ENCODE peak calls at places on chromosomes 4 and X, in eight cellular contexts. C is upper lobe of left lung, Z is K562, Q is A549, V is erythroblast, K is suprapubic skin, U is HCT116, I is adrenal gland. R is an unnamed sample.

GRCh38 chrX:20320461-20321159 is 53.9 kb upstream of the RPS6KA3 start:
- DNase-seq in U (no peak), Z (no peak), C (peak; percentile 26), K (no peak), I (no peak), V (no peak), Q (no peak), R (peak; percentile 1)

GRCh38 chrX:131728295-131729145 is 184.6 kb downstream of the OR13H1 start:
- DNase-seq in V (no peak), I (peak; percentile 88), U (no peak), Q (peak; percentile 76), K (no peak), Z (no peak), C (peak; percentile 73), R (no peak)

GRCh38 chrX:111662314-111662713 is 18.7 kb upstream of the ALG13 start:
- DNase-seq in V (no peak), Q (no peak), K (no peak), Z (no peak), I (no peak), U (no peak), C (no peak), R (no peak)

GRCh38 chr4:47824844-47825243 is 13.0 kb downstream of the CORIN start:
- DNase-seq in Z (no peak), I (no peak), U (no peak), V (no peak), K (no peak), Q (no peak), C (no peak), R (no peak)

GRCh38 chrX:776061-776460 is 145.5 kb downstream of the SHOX start:
- DNase-seq in K (peak; percentile 15), Q (no peak), V (no peak), I (no peak), U (no peak), Z (no peak), C (no peak), R (no peak)

GRCh38 chrX:47456080-47456479 is 26.9 kb downstream of the ZNF41 start:
- DNase-seq in U (no peak), Q (no peak), V (no peak), C (no peak), Z (no peak), K (no peak), I (no peak), R (no peak)

GRCh38 chr4:85509882-85510631 is 35.1 kb downstream of the ARHGAP24 start:
- DNase-seq in C (no peak), Z (no peak), K (no peak), V (no peak), Q (no peak), U (no peak), I (no peak), R (no peak)

GRCh38 chr4:24477919-24478318 is 106.4 kb downstream of the DHX15 start:
- DNase-seq in V (no peak), I (no peak), Q (no peak), C (no peak), U (no peak), K (no peak), Z (no peak), R (no peak)

GRCh38 chr4:37976513-37976912 is 16.3 kb downstream of the PTTG2 start:
- DNase-seq in Q (no peak), K (no peak), Z (no peak), I (no peak), U (no peak), V (no peak), C (no peak), R (no peak)

GRCh38 chr4:13860126-13860525 is 232.6 kb upstream of the BOD1L1 start:
- DNase-seq in U (no peak), K (no peak), Z (no peak), V (no peak), C (no peak), Q (no peak), I (no peak), R (no peak)

GRCh38 chr4:15738877-15739276 is 36.0 kb downstream of the BST1 start:
- DNase-seq in U (no peak), K (no peak), I (no peak), C (no peak), Z (no peak), V (no peak), Q (no peak), R (no peak)

GRCh38 chrX:53483838-53484420 is 49.8 kb upstream of the HSD17B10 start:
- DNase-seq in V (no peak), Z (no peak), I (no peak), Q (no peak), U (no peak), C (no peak), K (no peak), R (no peak)

GRCh38 chr4:71524746-71525145 is 185.9 kb downstream of the SLC4A4 start:
- DNase-seq in Q (no peak), Z (no peak), I (no peak), K (no peak), U (no peak), C (no peak), V (no peak), R (no peak)

GRCh38 chrX:125202486-125203378 is 116.9 kb upstream of the TEX13C start:
- DNase-seq in V (peak; percentile 6), Q (no peak), Z (no peak), K (no peak), C (peak; percentile 22), U (no peak), I (no peak), R (no peak)

GRCh38 chr4:20298986-20299385 is 47.3 kb downstream of the SLIT2 start:
- DNase-seq in C (no peak), K (no peak), V (no peak), Q (no peak), U (no peak), I (no peak), Z (no peak), R (no peak)

GRCh38 chrX:37320541-37321203 is 28.5 kb upstream of the PRRG1 start:
- DNase-seq in Q (no peak), Z (no peak), U (no peak), C (no peak), I (no peak), V (no peak), K (no peak), R (no peak)

GRCh38 chrX:134603806-134604700 is 54.2 kb downstream of the PLAC1 start:
- DNase-seq in U (peak; percentile 71), V (no peak), I (peak; percentile 62), C (no peak), K (no peak), Q (peak; percentile 79), Z (no peak), R (no peak)

DNA sequence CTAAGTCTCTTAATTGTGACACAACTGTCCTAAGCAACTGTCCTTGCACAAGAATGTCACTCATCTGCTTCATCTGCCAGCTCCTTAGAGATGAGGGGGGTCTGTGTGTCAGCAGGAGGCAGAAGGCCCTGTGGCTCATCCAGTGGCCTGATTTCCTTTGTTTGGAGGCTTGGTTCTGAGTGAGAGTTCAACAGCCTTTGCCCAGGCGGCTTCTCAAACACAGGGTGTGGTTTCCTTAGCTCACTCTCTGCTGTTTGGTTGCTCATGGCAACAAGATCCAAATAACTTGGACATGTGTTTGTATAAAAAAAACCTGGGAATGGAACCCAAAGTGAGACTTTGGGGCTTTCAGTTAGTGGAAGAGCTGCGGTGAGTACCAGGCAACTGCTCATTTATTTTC is 46.6 kb downstream of the MAP7D3 start:
- DNase-seq in K (no peak), I (peak; percentile 32), U (no peak), Z (no peak), C (no peak), Q (peak; percentile 61), V (peak; percentile 5), R (no peak)
- TF ChIP-seq POLR2A in K (no peak), I (no peak), U (no peak), Z (no peak), C (no peak), Q (no peak), V (no peak), R (no peak)

GRCh38 chrX:22087158-22087557 is 55.0 kb downstream of the PHEX start:
- DNase-seq in K (no peak), U (no peak), Z (no peak), I (no peak), V (no peak), C (no peak), Q (no peak), R (no peak)
- TF ChIP-seq POLR2A in K (no peak), U (no peak), Z (no peak), I (no peak), V (no peak), C (no peak), Q (no peak), R (no peak)

GRCh38 chr4:1222036-1222789 is 26.7 kb downstream of the CTBP1 start:
- DNase-seq in I (no peak), V (no peak), Q (no peak), Z (no peak), U (no peak), C (no peak), K (no peak), R (no peak)

GRCh38 chr4:1225272-1226166 is 23.4 kb downstream of the CTBP1 start:
- DNase-seq in V (no peak), U (no peak), I (peak; percentile 85), Z (no peak), K (no peak), Q (no peak), C (no peak), R (no peak)

GRCh38 chr4:1222938-1223690 is 25.8 kb downstream of the CTBP1 start:
- DNase-seq in Q (no peak), V (no peak), C (no peak), I (no peak), K (no peak), Z (no peak), U (no peak), R (no peak)

GRCh38 chr4:1226167-1226514 is 22.8 kb downstream of the CTBP1 start:
- DNase-seq in Q (no peak), C (no peak), I (peak; percentile 78), V (no peak), K (no peak), U (no peak), Z (no peak), R (no peak)

GRCh38 chr4:1223841-1224809 is 24.8 kb downstream of the CTBP1 start:
- DNase-seq in U (no peak), V (no peak), K (no peak), I (no peak), Z (no peak), Q (no peak), C (no peak), R (no peak)
- TF ChIP-seq POLR2A in U (no peak), V (no peak), K (no peak), I (no peak), Z (peak; percentile 27), Q (no peak), C (no peak), R (no peak)

DNA sequence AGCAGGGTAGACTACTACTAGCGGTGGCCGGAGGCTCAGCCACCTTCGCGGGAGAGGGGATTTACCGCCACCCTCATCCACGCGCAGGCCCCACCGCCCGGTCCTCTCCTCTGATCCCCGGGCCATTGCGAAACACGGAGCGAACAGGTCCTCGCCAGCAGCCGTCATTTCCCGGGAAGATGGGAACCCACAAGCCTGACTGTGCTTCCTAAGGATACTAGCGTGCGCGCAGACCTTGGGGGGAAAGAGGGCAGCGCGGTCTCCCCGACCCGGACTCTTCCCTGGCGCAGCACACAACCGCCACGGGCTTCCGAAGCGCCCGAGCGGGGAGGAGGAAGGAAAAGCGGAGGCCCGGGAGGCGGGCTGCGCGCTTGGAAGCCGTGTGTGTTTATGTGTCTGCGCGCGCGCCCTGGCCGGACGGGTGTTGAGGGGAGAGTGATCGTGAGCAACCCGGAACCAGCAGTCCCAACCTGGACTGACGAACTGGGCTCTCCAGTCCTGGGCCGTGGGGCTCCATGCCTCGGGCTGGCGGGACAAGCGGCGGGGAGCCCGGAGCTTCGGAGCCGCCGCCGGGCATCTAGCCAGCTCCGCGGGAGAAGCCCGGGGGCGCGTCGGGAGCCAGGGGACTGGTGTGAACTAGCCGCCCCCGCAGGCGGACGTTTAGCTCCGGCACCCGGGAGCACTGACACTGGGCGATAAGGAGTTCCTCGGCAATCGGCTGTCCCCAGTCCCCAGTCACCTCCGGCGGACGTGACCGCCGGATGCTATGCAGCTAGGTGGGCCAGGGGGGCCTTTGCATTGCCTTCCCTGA is 74.6 kb upstream of the BCOR start:
- DNase-seq in Q (no peak), I (peak; percentile 35), C (no peak), U (no peak), K (no peak), V (peak; percentile 86), Z (peak; percentile 76), R (no peak)
- TF ChIP-seq POLR2A in Q (no peak), I (peak; percentile 7), C (no peak), U (no peak), K (peak; percentile 28), V (peak; percentile 62), Z (peak; percentile 67), R (no peak)